ENCODE peak calls at places on chromosomes 16 and 17, in five cellular contexts. One of them, this sample, is unnamed.

GRCh38 chr17:51059781-51060180 is 60.9 kb downstream of the SPAG9 start:
- DNase-seq in mesendoderm: no peak
- DNase-seq in IMR-90: peak; percentile 70
- DNase-seq in H9: no peak
- DNase-seq in H1: no peak
- DNase-seq in this sample: no peak

GRCh38 chr16:67277294-67277998 is 1.9 kb upstream of the PLEKHG4 start:
- DNase-seq in mesendoderm: peak; percentile 33
- DNase-seq in IMR-90: peak; percentile 100
- DNase-seq in H9: no peak
- DNase-seq in H1: no peak
- DNase-seq in this sample: no peak

GRCh38 chr16:30783280-30784109 is 3.5 kb downstream of the ZNF629 start:
- DNase-seq in mesendoderm: no peak
- DNase-seq in IMR-90: no peak
- DNase-seq in H9: no peak
- DNase-seq in H1: no peak
- DNase-seq in this sample: no peak

GRCh38 chr17:35291802-35292201 is 48.9 kb downstream of the SLFN5 start:
- DNase-seq in mesendoderm: no peak
- DNase-seq in IMR-90: peak; percentile 8
- DNase-seq in H9: no peak
- DNase-seq in H1: no peak
- DNase-seq in this sample: no peak

GRCh38 chr17:74642995-74643394 is 19.5 kb upstream of the CD300E start:
- DNase-seq in mesendoderm: peak; percentile 53
- DNase-seq in IMR-90: no peak
- DNase-seq in H9: no peak
- DNase-seq in H1: no peak
- DNase-seq in this sample: no peak

GRCh38 chr17:39674179-39674578 is 5.9 kb downstream of the PNMT start:
- DNase-seq in mesendoderm: no peak
- DNase-seq in IMR-90: no peak
- DNase-seq in H9: no peak
- DNase-seq in H1: no peak
- DNase-seq in this sample: no peak

GRCh38 chr17:70629902-70630301 is 460.6 kb downstream of the KCNJ2 start:
- DNase-seq in mesendoderm: no peak
- DNase-seq in IMR-90: peak; percentile 13
- DNase-seq in H9: no peak
- DNase-seq in H1: no peak
- DNase-seq in this sample: no peak

GRCh38 chr16:30621765-30622164 is 11.6 kb upstream of the ZNF689 start:
- DNase-seq in mesendoderm: no peak
- DNase-seq in IMR-90: peak; percentile 7
- DNase-seq in H9: no peak
- DNase-seq in H1: no peak
- DNase-seq in this sample: no peak

GRCh38 chr17:14317383-14317782 is 16.5 kb downstream of the HS3ST3B1 start:
- DNase-seq in mesendoderm: no peak
- DNase-seq in IMR-90: no peak
- DNase-seq in H9: peak; percentile 67
- DNase-seq in H1: no peak
- DNase-seq in this sample: no peak

GRCh38 chr17:39617446-39618251 is 9.1 kb upstream of the PPP1R1B start:
- DNase-seq in mesendoderm: no peak
- DNase-seq in IMR-90: peak; percentile 13
- DNase-seq in H9: no peak
- DNase-seq in H1: no peak
- DNase-seq in this sample: no peak

GRCh38 chr16:74730049-74730683 is 29.5 kb upstream of the MLKL start:
- DNase-seq in mesendoderm: no peak
- DNase-seq in IMR-90: no peak
- DNase-seq in H9: no peak
- DNase-seq in H1: no peak
- DNase-seq in this sample: no peak

GRCh38 chr16:66578596-66579531 is at the start of gene CMTM2:
- DNase-seq in mesendoderm: no peak
- DNase-seq in IMR-90: no peak
- DNase-seq in H9: no peak
- DNase-seq in H1: no peak
- DNase-seq in this sample: no peak

GRCh38 chr16:47016700-47017133 is 43.2 kb upstream of the DNAJA2 start:
- DNase-seq in mesendoderm: no peak
- DNase-seq in IMR-90: no peak
- DNase-seq in H9: no peak
- DNase-seq in H1: no peak
- DNase-seq in this sample: no peak

GRCh38 chr17:63361182-63361581 is 84.9 kb downstream of the CYB561 start:
- DNase-seq in mesendoderm: no peak
- DNase-seq in IMR-90: no peak
- DNase-seq in H9: no peak
- DNase-seq in H1: no peak
- DNase-seq in this sample: no peak

GRCh38 chr16:81873843-81874752 is 95.0 kb downstream of the PLCG2 start:
- DNase-seq in mesendoderm: peak; percentile 63
- DNase-seq in IMR-90: peak; percentile 24
- DNase-seq in H9: peak; percentile 53
- DNase-seq in H1: no peak
- DNase-seq in this sample: peak; percentile 31

GRCh38 chr16:81480856-81481821 is 36.5 kb downstream of the CMIP start:
- DNase-seq in mesendoderm: no peak
- DNase-seq in IMR-90: peak; percentile 22
- DNase-seq in H9: no peak
- DNase-seq in H1: no peak
- DNase-seq in this sample: no peak

GRCh38 chr16:66758086-66758485 is 6.7 kb upstream of the DYNC1LI2 start:
- DNase-seq in mesendoderm: no peak
- DNase-seq in IMR-90: no peak
- DNase-seq in H9: no peak
- DNase-seq in H1: no peak
- DNase-seq in this sample: no peak

GRCh38 chr17:77332981-77333685 is 192.4 kb downstream of the SEC14L1 start:
- DNase-seq in mesendoderm: no peak
- DNase-seq in IMR-90: peak; percentile 92
- DNase-seq in H9: no peak
- DNase-seq in H1: no peak
- DNase-seq in this sample: no peak

GRCh38 chr17:63568563-63568962 is 18.3 kb downstream of the DCAF7 start:
- DNase-seq in mesendoderm: peak; percentile 23
- DNase-seq in IMR-90: no peak
- DNase-seq in H9: no peak
- DNase-seq in H1: no peak
- DNase-seq in this sample: no peak

GRCh38 chr16:5025171-5025632 is 8.5 kb downstream of the NAGPA start:
- DNase-seq in mesendoderm: peak; percentile 75
- DNase-seq in IMR-90: no peak
- DNase-seq in H9: peak; percentile 85
- DNase-seq in H1: peak; percentile 39
- DNase-seq in this sample: peak; percentile 46

GRCh38 chr17:77526259-77526711 is 385.5 kb downstream of the SEC14L1 start:
- DNase-seq in mesendoderm: no peak
- DNase-seq in IMR-90: no peak
- DNase-seq in H9: no peak
- DNase-seq in H1: no peak
- DNase-seq in this sample: no peak

GRCh38 chr16:49165025-49165424 is 116.6 kb downstream of the CBLN1 start:
- DNase-seq in mesendoderm: no peak
- DNase-seq in IMR-90: no peak
- DNase-seq in H9: no peak
- DNase-seq in H1: no peak
- DNase-seq in this sample: no peak

GRCh38 chr16:57711993-57712392 is 17.4 kb downstream of the DRC7 start:
- DNase-seq in mesendoderm: no peak
- DNase-seq in IMR-90: no peak
- DNase-seq in H9: no peak
- DNase-seq in H1: no peak
- DNase-seq in this sample: no peak

GRCh38 chr16:2598723-2599122 is 60.9 kb downstream of the PDPK1 start:
- DNase-seq in mesendoderm: no peak
- DNase-seq in IMR-90: no peak
- DNase-seq in H9: no peak
- DNase-seq in H1: no peak
- DNase-seq in this sample: no peak

GRCh38 chr16:87956771-87957279 is 5.6 kb downstream of the BANP start:
- DNase-seq in mesendoderm: peak; percentile 54
- DNase-seq in IMR-90: peak; percentile 85
- DNase-seq in H9: no peak
- DNase-seq in H1: no peak
- DNase-seq in this sample: no peak

GRCh38 chr17:74430706-74431567 is 951 bp upstream of the GPRC5C start:
- DNase-seq in mesendoderm: peak; percentile 74
- DNase-seq in IMR-90: peak; percentile 4
- DNase-seq in H9: peak; percentile 79
- DNase-seq in H1: no peak
- DNase-seq in this sample: peak; percentile 66

GRCh38 chr16:2926660-2927646 is 15.2 kb downstream of the FLYWCH1 start:
- DNase-seq in mesendoderm: peak; percentile 93
- DNase-seq in IMR-90: peak; percentile 80
- DNase-seq in H9: peak; percentile 87
- DNase-seq in H1: no peak
- DNase-seq in this sample: peak; percentile 87

GRCh38 chr17:49555495-49556018 is 20.1 kb upstream of the NXPH3 start:
- DNase-seq in mesendoderm: no peak
- DNase-seq in IMR-90: no peak
- DNase-seq in H9: peak; percentile 25
- DNase-seq in H1: no peak
- DNase-seq in this sample: no peak
- H2BK120ac ChIP-seq in mesendoderm: no peak overlapping the region
- H2BK120ac ChIP-seq in IMR-90: no peak overlapping the region
- H2BK120ac ChIP-seq in H9: no peak overlapping the region
- H2BK120ac ChIP-seq in H1: no peak overlapping the region
- H2BK120ac ChIP-seq in this sample: no peak overlapping the region

GRCh38 chr17:29238133-29238850 is 8.4 kb upstream of the CRYBA1 start:
- DNase-seq in mesendoderm: no peak
- DNase-seq in IMR-90: peak; percentile 64
- DNase-seq in H9: no peak
- DNase-seq in H1: no peak
- DNase-seq in this sample: no peak
- H2BK120ac ChIP-seq in mesendoderm: no peak overlapping the region
- H2BK120ac ChIP-seq in IMR-90: peak overlapping the region; percentile 92
- H2BK120ac ChIP-seq in H9: no peak overlapping the region
- H2BK120ac ChIP-seq in H1: peak overlapping the region; percentile 63
- H2BK120ac ChIP-seq in this sample: no peak overlapping the region

GRCh38 chr17:28846231-28846630 is 3.6 kb upstream of the FAM222B start:
- DNase-seq in mesendoderm: no peak
- DNase-seq in IMR-90: no peak
- DNase-seq in H9: no peak
- DNase-seq in H1: no peak
- DNase-seq in this sample: no peak
- H2BK120ac ChIP-seq in mesendoderm: no peak overlapping the region
- H2BK120ac ChIP-seq in IMR-90: no peak overlapping the region
- H2BK120ac ChIP-seq in H9: no peak overlapping the region
- H2BK120ac ChIP-seq in H1: no peak overlapping the region
- H2BK120ac ChIP-seq in this sample: no peak overlapping the region

GRCh38 chr16:56289412-56289811 is 98.1 kb downstream of the GNAO1 start:
- DNase-seq in mesendoderm: no peak
- DNase-seq in IMR-90: no peak
- DNase-seq in H9: no peak
- DNase-seq in H1: no peak
- DNase-seq in this sample: no peak
- H2BK120ac ChIP-seq in mesendoderm: no peak overlapping the region
- H2BK120ac ChIP-seq in IMR-90: no peak overlapping the region
- H2BK120ac ChIP-seq in H9: no peak overlapping the region
- H2BK120ac ChIP-seq in H1: no peak overlapping the region
- H2BK120ac ChIP-seq in this sample: no peak overlapping the region